ENCODE peak calls at places on chromosomes 11 and 22, in nine cellular contexts. R, D, X, K, E, J, A, I and S are unnamed samples.

GRCh38 chr11:69711824-69712801 is 8.3 kb upstream of the FGF19 start:
- DNase-seq in R (no peak), D (no peak), X (no peak), K (no peak), E (peak), J (no peak), A (no peak), I (no peak), S (no peak)

GRCh38 chr22:48751539-48752437 is 1075.9 kb downstream of the BRD1 start:
- DNase-seq in R (no peak), D (no peak), X (no peak), K (no peak), E (no peak), J (no peak), A (no peak), I (no peak), S (no peak)

GRCh38 chr11:444397-445144 is 2.8 kb upstream of the ANO9 start:
- DNase-seq in R (peak), D (no peak), X (peak), K (no peak), E (no peak), J (no peak), A (no peak), I (no peak), S (peak)

GRCh38 chr11:17591293-17591692 is 44.2 kb downstream of the OTOG start:
- DNase-seq in R (peak), D (no peak), X (no peak), K (no peak), E (no peak), J (no peak), A (no peak), I (no peak), S (no peak)

GRCh38 chr11:125091247-125091876 is 20.1 kb downstream of the TMEM218 start:
- DNase-seq in R (no peak), D (no peak), X (peak), K (no peak), E (no peak), J (peak), A (no peak), I (peak), S (peak)

GRCh38 chr11:76074178-76075112 is 131.9 kb downstream of the WNT11 start:
- DNase-seq in R (no peak), D (no peak), X (peak), K (no peak), E (no peak), J (no peak), A (no peak), I (no peak), S (no peak)

GRCh38 chr11:110793556-110793955 is 81.3 kb upstream of the ARHGAP20 start:
- DNase-seq in R (no peak), D (no peak), X (no peak), K (no peak), E (no peak), J (no peak), A (no peak), I (no peak), S (no peak)

GRCh38 chr11:18361154-18361553 is 33.2 kb upstream of the LDHA start:
- DNase-seq in R (no peak), D (no peak), X (no peak), K (no peak), E (no peak), J (no peak), A (no peak), I (no peak), S (no peak)

GRCh38 chr22:44888491-44888941 is 121.3 kb downstream of the PHF21B start:
- DNase-seq in R (no peak), D (no peak), X (no peak), K (no peak), E (no peak), J (no peak), A (no peak), I (no peak), S (no peak)

GRCh38 chr11:119484741-119485605 is 62.0 kb upstream of the THY1 start:
- DNase-seq in R (peak), D (no peak), X (no peak), K (no peak), E (no peak), J (no peak), A (no peak), I (no peak), S (no peak)

GRCh38 chr11:130725417-130726233 is 190.7 kb downstream of the SNX19 start:
- DNase-seq in R (no peak), D (no peak), X (no peak), K (no peak), E (no peak), J (no peak), A (no peak), I (no peak), S (no peak)

DNA sequence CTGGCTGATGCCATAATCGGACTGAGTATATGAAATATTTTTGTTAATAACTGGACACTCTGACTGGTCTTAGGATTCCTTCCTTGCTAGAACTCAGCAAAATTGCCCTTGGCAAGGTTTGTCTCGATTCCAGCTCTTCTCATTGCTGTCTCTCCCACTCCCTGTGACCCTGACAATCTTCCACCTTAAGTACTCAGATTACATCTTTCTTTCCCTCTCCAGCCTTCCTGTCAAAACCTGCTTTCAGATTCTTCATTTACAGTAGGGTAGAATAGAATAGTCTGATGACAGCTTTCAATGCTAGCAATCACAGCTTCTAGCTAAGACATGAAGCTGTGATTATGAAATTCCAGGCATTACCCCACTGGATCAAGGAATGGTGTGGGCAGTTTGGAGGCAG is 39.2 kb upstream of the LMO2 start:
- DNase-seq in R (no peak), D (no peak), X (peak), K (no peak), E (no peak), J (no peak), A (no peak), I (no peak), S (no peak)
- H3K4me3 ChIP-seq in R (no peak), D (no peak), X (no peak), K (no peak), E (no peak), J (no peak), A (no peak), I (no peak), S (no peak)

DNA sequence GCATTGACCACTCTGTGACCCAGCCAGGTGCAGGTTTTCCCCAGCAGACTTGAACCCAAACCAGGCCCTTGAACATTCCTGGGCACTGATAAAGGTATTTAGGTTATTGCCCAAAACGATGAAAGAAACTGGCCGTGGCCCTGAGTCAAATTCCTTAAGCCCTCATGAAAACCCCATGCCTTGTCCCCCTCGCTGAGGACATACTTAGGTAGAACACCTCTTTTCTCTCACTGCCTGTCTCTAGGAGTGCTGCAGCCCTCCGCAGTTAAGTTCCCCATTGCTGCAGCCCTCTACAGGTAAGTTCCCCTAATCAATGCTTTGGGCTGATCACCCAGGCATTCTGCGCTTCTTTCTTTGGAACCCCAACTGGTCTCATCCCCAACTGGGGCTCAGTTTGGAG is 961.6 kb downstream of the TBC1D22A start:
- DNase-seq in R (no peak), D (no peak), X (no peak), K (no peak), E (no peak), J (no peak), A (no peak), I (no peak), S (no peak)
- TF ChIP-seq CTCF in R (no peak), D (no peak), X (no peak), K (no peak), E (no peak), J (no peak), A (no peak), I (no peak), S (no peak)

GRCh38 chr22:28711820-28712777 is 29.5 kb downstream of the CHEK2 start:
- DNase-seq in R (no peak), D (no peak), X (peak), K (no peak), E (no peak), J (no peak), A (no peak), I (peak), S (no peak)
- H3K4me3 ChIP-seq in R (no peak), D (no peak), X (no peak), K (no peak), E (no peak), J (no peak), A (no peak), I (no peak), S (peak)

GRCh38 chr11:44453871-44454270 is 111.6 kb upstream of the CD82 start:
- DNase-seq in R (no peak), D (no peak), X (no peak), K (no peak), E (no peak), J (no peak), A (no peak), I (no peak), S (no peak)
- TF ChIP-seq CTCF in R (no peak), D (no peak), X (no peak), K (no peak), E (no peak), J (no peak), A (no peak), I (no peak), S (no peak)

GRCh38 chr22:45977551-45978274 is 751 bp upstream of the WNT7B start:
- DNase-seq in R (peak), D (no peak), X (peak), K (peak), E (no peak), J (no peak), A (no peak), I (no peak), S (no peak)

GRCh38 chr22:45978275-45978713 is 1.3 kb upstream of the WNT7B start:
- DNase-seq in R (no peak), D (no peak), X (no peak), K (no peak), E (no peak), J (no peak), A (no peak), I (no peak), S (no peak)

GRCh38 chr22:45975266-45976161 is 1.4 kb downstream of the WNT7B start:
- DNase-seq in R (peak), D (no peak), X (no peak), K (peak), E (no peak), J (no peak), A (no peak), I (no peak), S (no peak)

GRCh38 chr22:45977003-45977395 is at the start of gene WNT7B:
- DNase-seq in R (peak), D (no peak), X (no peak), K (peak), E (peak), J (no peak), A (no peak), I (no peak), S (no peak)

DNA sequence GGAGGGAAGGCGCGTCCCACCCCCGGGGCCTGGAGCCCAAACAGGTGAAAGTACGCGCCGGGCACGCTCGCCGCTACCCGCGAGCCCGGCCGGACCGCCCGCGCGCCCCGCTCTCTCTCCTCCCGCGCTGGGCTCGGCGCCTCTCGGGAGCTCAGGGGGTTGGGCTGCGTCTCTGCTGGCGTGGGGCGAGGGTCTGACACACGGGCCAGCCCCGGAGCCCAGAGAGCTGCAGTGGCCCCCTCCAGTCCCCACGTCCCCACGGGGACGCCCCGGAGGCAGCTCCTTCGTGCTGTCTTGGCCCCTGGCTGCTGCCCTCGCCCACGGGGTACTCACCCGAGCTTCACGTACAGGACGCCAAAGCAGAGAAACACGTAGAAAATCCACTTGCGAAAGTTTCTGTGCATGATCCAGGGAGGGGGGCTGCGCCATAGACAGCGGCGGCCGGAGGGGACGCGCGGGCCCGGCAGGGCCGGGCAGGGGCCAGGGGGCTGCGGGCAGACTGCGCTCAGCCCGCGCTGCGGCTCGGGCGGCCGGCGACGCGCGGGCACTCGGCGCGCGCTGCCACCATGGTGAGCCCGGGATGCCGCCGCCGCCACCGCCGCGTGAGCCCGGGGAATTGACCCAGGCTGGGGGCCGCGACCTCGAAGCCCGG is 485 bp downstream of the WNT7B start:
- DNase-seq in R (no peak), D (no peak), X (no peak), K (no peak), E (no peak), J (no peak), A (no peak), I (no peak), S (no peak)
- H3K4me3 ChIP-seq in R (peak), D (peak), X (peak), K (peak), E (peak), J (peak), A (peak), I (peak), S (no peak)

GRCh38 chr22:38069372-38070249 is 12.4 kb downstream of the PICK1 start:
- DNase-seq in R (no peak), D (no peak), X (peak), K (peak), E (no peak), J (no peak), A (no peak), I (no peak), S (peak)
- TF ChIP-seq CTCF in R (peak), D (peak), X (peak), K (peak), E (no peak), J (peak), A (peak), I (peak), S (peak)